ENCODE peak calls at places on chromosome 14, in ten cellular contexts. O, H, J, U, G, D, M, N, W and K are unnamed samples.
A peak's percentile ranks its signal among the peaks of the same experiment; 100 is the strongest.

GRCh38 chr14:70188608-70189540 is at the start of gene SLC8A3:
- DNase-seq in W (peak; percentile 67), N (peak; percentile 62), H (peak; percentile 86), G (no peak), U (peak; percentile 76), D (no peak), J (no peak), O (no peak), M (no peak), K (peak; percentile 62)

GRCh38 chr14:90820958-90821357 is 4.7 kb upstream of the TTC7B start:
- DNase-seq in U (peak; percentile 70), M (no peak), W (no peak), O (peak; percentile 48), H (peak; percentile 5), D (peak; percentile 31), J (peak; percentile 74), N (no peak), G (peak; percentile 76), K (no peak)

GRCh38 chr14:22555573-22556011 is 33.4 kb downstream of the DAD1 start:
- DNase-seq in U (no peak), W (no peak), H (no peak), G (peak; percentile 71), M (no peak), J (peak; percentile 52), D (no peak), N (no peak), O (peak; percentile 55), K (no peak)

GRCh38 chr14:23186913-23187654 is 3.6 kb upstream of the SLC7A8 start:
- DNase-seq in W (peak; percentile 66), D (peak; percentile 54), O (no peak), J (no peak), G (no peak), N (peak; percentile 34), U (no peak), M (no peak), H (peak; percentile 70), K (peak; percentile 63)

GRCh38 chr14:91241848-91242247 is 2.7 kb downstream of the GPR68 start:
- DNase-seq in G (no peak), O (no peak), H (no peak), U (no peak), D (peak; percentile 28), J (no peak), N (no peak), W (no peak), M (no peak), K (no peak)

GRCh38 chr14:55508676-55509075 is 68.3 kb upstream of the TBPL2 start:
- DNase-seq in W (no peak), U (no peak), J (no peak), O (no peak), N (no peak), H (no peak), G (no peak), D (no peak), M (no peak), K (no peak)

GRCh38 chr14:58907803-58908202 is 270.0 kb downstream of the DACT1 start:
- DNase-seq in N (no peak), H (no peak), M (no peak), W (no peak), J (no peak), G (no peak), U (no peak), O (no peak), D (no peak), K (no peak)

GRCh38 chr14:95270203-95270602 is 49.5 kb downstream of the CLMN start:
- DNase-seq in H (no peak), O (no peak), W (no peak), N (no peak), G (no peak), J (no peak), U (no peak), M (no peak), D (no peak), K (no peak)

GRCh38 chr14:91374897-91375747 is 42.5 kb downstream of the CCDC88C start:
- DNase-seq in M (no peak), H (peak; percentile 94), W (no peak), U (no peak), D (peak; percentile 62), G (no peak), J (no peak), O (no peak), N (no peak), K (no peak)

GRCh38 chr14:24339284-24340151 is at the start of gene RIPK3:
- DNase-seq in J (peak; percentile 54), D (peak; percentile 68), N (no peak), H (peak; percentile 79), U (no peak), O (peak; percentile 54), M (no peak), W (no peak), G (peak; percentile 62), K (no peak)

GRCh38 chr14:65226824-65227604 is 124.7 kb upstream of the MAX start:
- DNase-seq in U (no peak), W (no peak), J (no peak), G (no peak), N (no peak), D (no peak), O (no peak), H (peak; percentile 80), M (no peak), K (no peak)